ENCODE peak calls at places on chromosomes 13 and 19, in eight cellular contexts. I is PC-3, A is right lobe of liver, W is A549, T is AG04450, S is body of pancreas, P is heart left ventricle, G is left ventricle myocardium inferior. R is an unnamed sample.

GRCh38 chr19:35882074-35882832 is 13.9 kb downstream of the APLP1 start:
- DNase-seq in T (peak; percentile 61), S (peak; percentile 55), P (no peak), I (peak; percentile 71), W (peak; percentile 91), G (no peak), A (no peak), R (no peak)

GRCh38 chr19:3389876-3390361 is 23.5 kb downstream of the NFIC start:
- DNase-seq in W (no peak), G (no peak), A (no peak), T (no peak), P (no peak), S (peak; percentile 60), I (no peak), R (no peak)

GRCh38 chr19:21586341-21587116 is 81.1 kb downstream of the ZNF429 start:
- DNase-seq in G (peak; percentile 36), S (peak; percentile 68), T (no peak), A (peak; percentile 23), I (no peak), P (no peak), W (no peak), R (no peak)

GRCh38 chr13:111912453-111912866 is 154.5 kb upstream of the SOX1 start:
- DNase-seq in G (no peak), W (no peak), S (peak; percentile 5), P (no peak), T (no peak), I (no peak), A (no peak), R (peak; percentile 28)

GRCh38 chr13:64925284-64925683 is 2304.9 kb downstream of the PCDH9 start:
- DNase-seq in I (peak; percentile 8), T (no peak), W (no peak), P (no peak), G (no peak), A (no peak), S (no peak), R (no peak)

GRCh38 chr19:4557186-4557970 is 2.1 kb downstream of the SEMA6B start:
- DNase-seq in P (no peak), I (peak; percentile 59), T (no peak), A (no peak), S (no peak), G (no peak), W (no peak), R (no peak)

GRCh38 chr13:109479991-109480696 is 306.2 kb downstream of the IRS2 start:
- DNase-seq in G (no peak), I (peak; percentile 52), P (no peak), S (no peak), A (no peak), W (no peak), T (no peak), R (no peak)

GRCh38 chr19:15640294-15640903 is at the start of gene CYP4F3:
- DNase-seq in P (peak; percentile 55), T (no peak), S (peak; percentile 42), G (peak; percentile 74), I (peak; percentile 87), A (peak; percentile 94), W (peak; percentile 72), R (no peak)

GRCh38 chr19:2341987-2342386 is 13.5 kb downstream of the SPPL2B start:
- DNase-seq in W (no peak), P (no peak), I (no peak), A (no peak), T (no peak), S (no peak), G (no peak), R (no peak)

GRCh38 chr19:53991224-53992113 is at the start of gene CACNG6:
- DNase-seq in I (peak; percentile 48), W (peak; percentile 86), P (no peak), S (no peak), T (no peak), A (peak; percentile 31), G (no peak), R (no peak)

GRCh38 chr19:4012975-4013634 is 5.6 kb downstream of the PIAS4 start:
- DNase-seq in T (no peak), S (no peak), G (no peak), I (no peak), A (no peak), W (no peak), P (no peak), R (no peak)

GRCh38 chr13:27117947-27118346 is 53.7 kb downstream of the USP12 start:
- DNase-seq in P (no peak), I (no peak), G (no peak), W (no peak), S (no peak), A (no peak), T (no peak), R (no peak)

GRCh38 chr13:26523007-26523406 is 34.5 kb upstream of the WASF3 start:
- DNase-seq in P (no peak), A (no peak), S (no peak), T (no peak), I (no peak), G (no peak), W (no peak), R (no peak)

GRCh38 chr13:97223711-97224461 is 1.8 kb downstream of the MBNL2 start:
- DNase-seq in I (peak; percentile 72), S (peak; percentile 63), G (peak; percentile 29), T (peak; percentile 83), W (peak; percentile 25), P (peak; percentile 72), A (no peak), R (peak; percentile 84)

GRCh38 chr19:7729831-7730285 is 2.1 kb downstream of the CLEC4G start:
- DNase-seq in P (no peak), W (no peak), T (no peak), G (no peak), A (no peak), I (no peak), S (no peak), R (no peak)

GRCh38 chr13:20400774-20401173 is 124.9 kb downstream of the CRYL1 start:
- DNase-seq in T (peak; percentile 13), I (peak; percentile 78), S (no peak), A (no peak), G (no peak), P (no peak), W (no peak), R (peak; percentile 29)

GRCh38 chr13:20399961-20400360 is 125.7 kb downstream of the CRYL1 start:
- DNase-seq in G (no peak), S (no peak), T (no peak), I (no peak), A (no peak), P (no peak), W (no peak), R (peak; percentile 55)

GRCh38 chr13:20398459-20398858 is 127.2 kb downstream of the CRYL1 start:
- DNase-seq in P (no peak), A (no peak), I (no peak), W (no peak), T (no peak), S (no peak), G (no peak), R (no peak)

GRCh38 chr13:20397896-20398295 is 127.8 kb downstream of the CRYL1 start:
- DNase-seq in W (no peak), S (no peak), A (no peak), I (no peak), P (no peak), T (no peak), G (no peak), R (no peak)

GRCh38 chr13:20399515-20399914 is 126.1 kb downstream of the CRYL1 start:
- DNase-seq in S (no peak), G (no peak), T (no peak), I (no peak), A (no peak), W (no peak), P (no peak), R (peak; percentile 28)
- TF ChIP-seq CTCF in S (no peak), G (no peak), T (no peak), I (no peak), A (no peak), W (no peak), P (no peak), R (no peak)

GRCh38 chr19:51339687-51340656 is 2.0 kb downstream of the VSIG10L start:
- DNase-seq in P (peak; percentile 97), A (peak; percentile 100), W (peak; percentile 92), T (peak; percentile 91), I (peak; percentile 98), S (peak; percentile 95), G (peak; percentile 98), R (peak; percentile 100)
- H3K27ac ChIP-seq in P (no peak overlapping the region), A (peak overlapping the region; percentile 58), W (peak overlapping the region; percentile 90), T (peak overlapping the region; percentile 47), I (peak overlapping the region; percentile 14), S (no peak overlapping the region), G (peak overlapping the region; percentile 73), R (peak overlapping the region; percentile 96)

DNA sequence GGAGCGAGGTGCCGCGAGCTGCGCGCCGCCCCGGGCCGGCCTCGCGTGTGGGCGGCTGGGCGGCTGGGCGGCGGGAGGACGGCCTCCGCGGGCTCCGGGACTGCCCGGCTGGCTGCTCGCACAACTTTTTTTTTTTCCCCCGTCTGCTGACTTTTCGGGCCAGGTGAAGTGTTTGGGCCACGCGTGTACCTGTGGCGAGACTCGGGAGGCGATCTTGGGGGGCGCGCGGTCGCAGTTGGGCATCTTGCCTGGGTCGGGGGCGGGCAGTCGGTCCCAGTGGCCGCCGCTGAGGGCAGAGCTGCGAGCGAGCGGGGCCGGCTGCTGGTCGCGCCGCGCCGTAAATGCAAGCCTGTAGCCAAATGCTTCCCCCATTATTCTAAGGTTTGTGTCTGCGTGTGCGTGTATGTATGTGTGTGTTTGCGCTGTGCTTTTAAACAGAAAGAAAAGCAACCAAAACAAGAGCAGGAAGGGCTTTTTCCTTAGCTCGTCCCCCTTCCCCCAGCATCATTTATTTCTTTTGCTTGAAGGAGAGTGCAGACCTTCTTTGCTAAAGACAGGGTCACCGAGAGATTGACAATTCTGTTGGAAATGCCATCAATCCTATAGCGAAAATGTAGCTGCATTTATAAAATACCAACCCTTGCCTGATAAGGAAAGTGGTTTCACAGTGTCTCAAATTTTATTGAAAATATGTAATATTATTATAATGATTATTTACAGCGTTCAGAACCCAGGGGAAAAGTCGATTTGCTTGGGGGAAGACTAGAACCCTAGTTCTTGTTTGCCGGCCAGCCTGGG is 143.3 kb upstream of the ZNF536 start:
- DNase-seq in W (no peak), S (no peak), A (no peak), I (no peak), G (no peak), T (no peak), P (no peak), R (no peak)
- H3K4me3 ChIP-seq in W (peak overlapping the region; percentile 71), S (no peak overlapping the region), A (no peak overlapping the region), I (no peak overlapping the region), G (peak overlapping the region; percentile 71), T (peak overlapping the region; percentile 7), P (peak overlapping the region; percentile 58), R (peak overlapping the region; percentile 90)

GRCh38 chr19:11657307-11657706 is 60.0 kb downstream of the ZNF627 start:
- DNase-seq in S (no peak), W (no peak), T (no peak), G (no peak), A (no peak), P (no peak), I (no peak), R (no peak)

GRCh38 chr19:11656535-11656934 is 59.3 kb downstream of the ZNF627 start:
- DNase-seq in A (no peak), G (no peak), P (no peak), I (no peak), W (no peak), T (no peak), S (no peak), R (no peak)

GRCh38 chr19:11658954-11659353 is 61.7 kb downstream of the ZNF627 start:
- DNase-seq in W (no peak), T (no peak), G (no peak), I (no peak), S (no peak), A (no peak), P (no peak), R (no peak)

GRCh38 chr19:11662278-11662677 is 65.0 kb downstream of the ZNF627 start:
- DNase-seq in P (no peak), T (no peak), S (no peak), I (no peak), W (no peak), G (no peak), A (no peak), R (no peak)

GRCh38 chr19:11659612-11660011 is 62.3 kb downstream of the ZNF627 start:
- DNase-seq in W (no peak), A (no peak), I (peak; percentile 55), S (no peak), P (no peak), G (no peak), T (no peak), R (no peak)
- TF ChIP-seq CTCF in W (no peak), A (peak; percentile 45), I (peak; percentile 75), S (peak; percentile 41), P (no peak), G (peak; percentile 42), T (peak; percentile 36), R (no peak)

R was measured in coronary artery.